ENCODE peak calls at places on chromosomes 12 and 14, in six cellular contexts. I is CD8-positive, alpha-beta T cell; F is ovary; V is left ventricle myocardium inferior; A is aorta; X is fibroblast of lung. J is an unnamed sample. For H3K4me1, the result is how much of the 10 kb centered on the place peaks cover.

GRCh38 chr12:51785906-51786305 is 62.6 kb downstream of the FIGNL2 start:
- DNase-seq in F (no peak), V (no peak), A (no peak), X (no peak), I (no peak), J (no peak)

GRCh38 chr12:10102322-10102721 is 3.5 kb upstream of the CLEC1A start:
- DNase-seq in A (no peak), F (no peak), X (no peak), I (no peak), V (no peak), J (no peak)

GRCh38 chr14:91893659-91894058 is 26.3 kb upstream of the TC2N start:
- DNase-seq in X (peak), A (no peak), V (no peak), I (no peak), F (no peak), J (no peak)

GRCh38 chr14:91374897-91375747 is 42.5 kb downstream of the CCDC88C start:
- DNase-seq in I (no peak), F (no peak), X (no peak), A (no peak), V (no peak), J (no peak)

GRCh38 chr12:2886768-2887450 is 3.8 kb upstream of the TULP3 start:
- DNase-seq in V (no peak), I (no peak), A (peak), F (no peak), X (no peak), J (no peak)

GRCh38 chr14:34029921-34030334 is 79.1 kb upstream of the EGLN3 start:
- DNase-seq in F (peak), X (peak), A (no peak), I (no peak), V (peak), J (peak)

GRCh38 chr12:3281588-3282150 is 204.5 kb downstream of the TSPAN9 start:
- DNase-seq in F (no peak), X (no peak), A (no peak), V (no peak), I (no peak), J (no peak)

GRCh38 chr14:72745991-72746980 is 147.6 kb downstream of the DPF3 start:
- DNase-seq in X (peak), F (no peak), A (no peak), I (no peak), V (no peak), J (peak)

GRCh38 chr14:92534863-92535654 is 21.5 kb downstream of the RIN3 start:
- DNase-seq in F (no peak), I (no peak), X (no peak), V (no peak), A (no peak), J (no peak)

GRCh38 chr14:63362305-63362914 is 43.7 kb upstream of the GPHB5 start:
- DNase-seq in F (no peak), A (no peak), X (no peak), I (no peak), V (no peak), J (no peak)

GRCh38 chr12:54416908-54417603 is 2.0 kb downstream of the ITGA5 start:
- DNase-seq in X (peak), V (no peak), F (peak), A (no peak), I (no peak), J (no peak)

GRCh38 chr12:56103066-56103711 is 1.2 kb upstream of the PA2G4 start:
- DNase-seq in V (no peak), F (no peak), X (no peak), I (no peak), A (no peak), J (no peak)

GRCh38 chr12:124744659-124745467 is 118.8 kb downstream of the SCARB1 start:
- DNase-seq in A (no peak), X (no peak), F (no peak), I (no peak), V (no peak), J (peak)

GRCh38 chr12:132649226-132649945 is 30.8 kb downstream of the P2RX2 start:
- DNase-seq in I (no peak), V (no peak), A (peak), X (no peak), F (no peak), J (no peak)

GRCh38 chr12:123995023-123995422 is 22.0 kb downstream of the ZNF664 start:
- DNase-seq in F (no peak), I (no peak), X (peak), V (no peak), A (no peak), J (no peak)

GRCh38 chr12:45930369-45930768 is 60.0 kb downstream of the SCAF11 start:
- DNase-seq in F (no peak), A (no peak), I (no peak), V (no peak), X (no peak), J (no peak)

GRCh38 chr12:84910549-84911241 is 1.9 kb downstream of the SLC6A15 start:
- DNase-seq in I (no peak), V (no peak), F (no peak), A (no peak), X (peak), J (no peak)

GRCh38 chr12:52277486-52278245 is 3.2 kb downstream of the KRT86 start:
- DNase-seq in I (no peak), X (peak), V (no peak), F (no peak), A (no peak), J (no peak)

GRCh38 chr12:116881325-116881866 is at the start of gene HRK:
- DNase-seq in X (no peak), F (no peak), V (no peak), I (no peak), A (no peak), J (no peak)

GRCh38 chr12:73180734-73181133 is 908.6 kb downstream of the TRHDE start:
- DNase-seq in V (no peak), F (no peak), A (no peak), I (no peak), X (no peak), J (no peak)

GRCh38 chr12:123160801-123161487 is 10.1 kb upstream of the PITPNM2 start:
- DNase-seq in A (no peak), X (peak), V (no peak), I (no peak), F (no peak), J (no peak)

GRCh38 chr12:94204647-94205247 is 56.4 kb downstream of the PLXNC1 start:
- DNase-seq in V (no peak), F (no peak), A (no peak), I (no peak), X (no peak), J (no peak)

GRCh38 chr12:114291389-114292075 is 114.4 kb downstream of the TBX5 start:
- DNase-seq in I (no peak), A (no peak), X (no peak), V (no peak), F (no peak), J (no peak)

GRCh38 chr12:69330475-69331473 is 17.4 kb upstream of the LYZ start:
- DNase-seq in I (peak), X (peak), A (peak), V (no peak), F (no peak), J (no peak)
- H3K4me3 ChIP-seq in I (peak), X (peak), A (peak), V (peak), F (peak), J (peak)

DNA sequence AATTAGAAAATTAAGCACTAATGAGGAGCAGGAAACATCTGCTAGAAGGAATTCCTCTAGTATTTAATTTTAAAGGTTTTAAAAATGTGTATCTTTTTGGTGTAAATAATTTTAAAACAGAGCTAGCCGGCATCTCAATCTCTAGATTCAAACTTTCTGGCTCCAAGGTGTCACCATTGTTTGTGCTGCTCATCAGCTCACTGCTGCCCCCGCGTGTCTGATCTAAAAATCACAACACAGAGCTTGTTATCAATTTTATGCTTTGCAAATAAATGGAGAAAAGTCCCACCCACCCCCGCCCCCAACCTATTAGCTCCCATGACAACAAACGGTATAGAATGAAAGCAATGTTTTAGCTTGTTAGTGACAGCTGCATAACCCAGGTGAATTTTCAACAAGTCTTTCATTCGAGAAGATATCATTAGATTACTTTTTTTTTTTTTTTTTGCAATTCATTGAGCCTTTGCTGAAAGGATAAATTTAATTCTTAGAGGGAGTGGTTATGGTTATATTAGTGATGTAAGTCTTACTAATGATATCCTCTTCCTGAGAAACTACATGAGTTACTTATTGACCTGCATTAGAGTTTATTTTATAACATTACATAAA is 11.3 kb upstream of the ABHD12B start:
- DNase-seq in A (peak), X (peak), F (peak), I (peak), V (peak), J (peak)
- H3K27ac ChIP-seq in A (no peak), X (peak), F (peak), I (peak), V (peak), J (peak)

GRCh38 chr12:95590775-95591174 is 39.5 kb upstream of the USP44 start:
- DNase-seq in V (no peak), I (no peak), X (no peak), A (no peak), F (no peak), J (no peak)
- H3K4me1 ChIP-seq in V (under half), I (under half), X (under half), A (under half), F (under half), J (under half)

DNA sequence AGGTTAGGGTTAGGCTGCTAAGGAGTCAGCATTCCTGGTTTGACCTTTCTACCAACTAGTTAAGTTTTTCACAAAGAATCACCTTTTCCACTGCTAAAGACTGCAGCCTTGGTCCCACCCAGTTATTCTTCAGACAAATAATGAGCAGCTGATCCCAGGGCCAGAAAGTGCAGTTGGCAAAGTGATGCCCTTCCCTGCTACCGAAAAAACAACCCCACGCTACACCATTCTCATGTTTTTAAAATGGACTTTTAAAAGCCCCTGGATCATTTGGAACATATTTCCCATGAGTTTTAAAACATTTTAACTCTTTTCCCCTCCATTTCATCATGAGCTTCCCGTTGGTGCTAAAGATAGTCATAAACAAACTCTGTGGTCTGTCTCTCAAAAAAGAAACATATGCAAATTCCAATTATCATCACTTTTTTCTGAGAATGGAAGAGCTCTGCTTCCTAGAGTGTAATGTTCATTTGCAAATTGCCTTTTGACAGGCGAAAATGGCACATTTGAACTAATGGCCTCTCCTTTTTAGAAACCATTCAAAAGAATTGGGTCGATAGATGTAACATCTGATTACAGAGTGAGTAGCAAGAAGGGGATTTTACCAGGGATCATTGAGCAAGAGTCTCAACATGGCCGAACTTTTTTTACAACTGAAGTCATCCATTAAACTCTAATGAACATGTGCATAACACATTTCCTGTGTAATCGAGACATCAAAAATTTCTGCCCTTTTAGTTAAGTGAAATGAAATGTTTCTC is 129.3 kb upstream of the RAP1B start:
- DNase-seq in I (no peak), F (no peak), X (no peak), V (no peak), A (no peak), J (no peak)
- H3K4me3 ChIP-seq in I (no peak), F (no peak), X (no peak), V (no peak), A (no peak), J (no peak)

GRCh38 chr12:79592865-79593264 is 97.9 kb downstream of the PAWR start:
- DNase-seq in A (no peak), F (no peak), X (no peak), I (no peak), V (no peak), J (no peak)

GRCh38 chr12:79590751-79591150 is 100.0 kb downstream of the PAWR start:
- DNase-seq in V (no peak), F (no peak), A (no peak), X (no peak), I (no peak), J (no peak)

GRCh38 chr12:79595273-79595672 is 95.5 kb downstream of the PAWR start:
- DNase-seq in X (no peak), A (no peak), F (no peak), V (no peak), I (no peak), J (no peak)

GRCh38 chr12:79587368-79587767 is 103.4 kb downstream of the PAWR start:
- DNase-seq in A (no peak), X (no peak), V (no peak), I (no peak), F (no peak), J (no peak)

GRCh38 chr12:79591988-79592387 is 98.8 kb downstream of the PAWR start:
- DNase-seq in X (no peak), F (no peak), I (no peak), A (no peak), V (no peak), J (no peak)
- H3K27ac ChIP-seq in X (no peak), F (no peak), I (no peak), A (no peak), V (no peak), J (no peak)

DNA sequence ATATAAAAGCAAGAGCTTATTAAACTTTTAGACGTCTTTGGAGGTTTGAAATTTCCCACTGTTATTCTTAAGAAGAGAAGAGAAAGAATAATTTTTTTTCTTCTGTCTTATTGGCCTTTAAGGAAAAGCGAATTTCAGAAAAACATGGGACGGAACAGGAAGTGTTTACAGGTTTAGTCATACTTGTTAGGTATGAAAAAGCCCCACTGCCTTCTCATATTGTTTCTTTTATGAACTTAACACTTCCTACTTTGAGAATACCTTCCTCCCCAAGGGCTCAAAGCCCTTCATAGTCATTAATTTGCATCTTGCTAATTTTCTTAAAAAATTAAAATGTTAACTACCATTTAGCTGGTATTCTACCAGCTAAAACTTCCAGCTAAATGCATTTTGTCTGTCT is 82.0 kb downstream of the ETV6 start:
- DNase-seq in F (no peak), I (no peak), V (no peak), X (no peak), A (no peak), J (no peak)
- H3K4me1 ChIP-seq in F (under half), I (under half), V (under half), X (under half), A (under half), J (under half)

GRCh38 chr14:102693006-102693755 is 84.1 kb upstream of the TRAF3 start:
- DNase-seq in V (no peak), X (no peak), A (no peak), I (no peak), F (no peak), J (no peak)

GRCh38 chr14:102694530-102695171 is 82.6 kb upstream of the TRAF3 start:
- DNase-seq in X (peak), V (no peak), A (no peak), F (peak), I (peak), J (no peak)

GRCh38 chr14:102695172-102695569 is 82.1 kb upstream of the TRAF3 start:
- DNase-seq in V (no peak), I (no peak), F (no peak), A (no peak), X (no peak), J (no peak)

GRCh38 chr14:102697125-102697900 is 79.9 kb upstream of the TRAF3 start:
- DNase-seq in I (no peak), F (no peak), A (no peak), V (no peak), X (no peak), J (no peak)

GRCh38 chr14:102696332-102696731 is 80.9 kb upstream of the TRAF3 start:
- DNase-seq in F (no peak), X (no peak), I (no peak), V (no peak), A (no peak), J (no peak)
- H3K4me3 ChIP-seq in F (no peak), X (no peak), I (no peak), V (no peak), A (no peak), J (no peak)

DNA sequence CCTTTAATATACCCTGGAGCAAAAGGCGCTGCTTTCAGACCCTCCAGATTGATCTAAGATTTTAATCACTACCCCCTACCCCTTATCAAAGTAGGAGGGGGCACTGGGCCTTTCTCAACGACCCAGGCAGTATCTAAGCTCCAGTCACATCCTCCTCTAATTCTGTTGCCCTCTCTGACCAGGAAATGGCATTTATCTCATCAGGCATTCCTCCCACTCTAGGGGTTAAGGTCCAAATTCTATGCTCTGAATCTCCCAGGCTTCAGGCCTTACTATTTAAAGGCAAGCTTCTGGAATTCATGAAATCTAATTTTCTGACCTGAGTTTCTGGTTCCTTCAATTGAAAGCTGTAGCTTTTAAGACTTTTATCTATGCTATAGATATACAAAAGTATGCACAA is 622.9 kb downstream of the RPS29 start:
- DNase-seq in X (no peak), A (no peak), V (no peak), I (no peak), F (no peak), J (no peak)
- H3K27ac ChIP-seq in X (no peak), A (no peak), V (no peak), I (no peak), F (no peak), J (no peak)

GRCh38 chr14:105271224-105271890 is 23.0 kb downstream of the BTBD6 start:
- DNase-seq in X (no peak), F (no peak), I (no peak), V (no peak), A (no peak), J (no peak)
- H3K4me1 ChIP-seq in X (under half), F (under half), I (under half), V (under half), A (under half), J (under half)

DNA sequence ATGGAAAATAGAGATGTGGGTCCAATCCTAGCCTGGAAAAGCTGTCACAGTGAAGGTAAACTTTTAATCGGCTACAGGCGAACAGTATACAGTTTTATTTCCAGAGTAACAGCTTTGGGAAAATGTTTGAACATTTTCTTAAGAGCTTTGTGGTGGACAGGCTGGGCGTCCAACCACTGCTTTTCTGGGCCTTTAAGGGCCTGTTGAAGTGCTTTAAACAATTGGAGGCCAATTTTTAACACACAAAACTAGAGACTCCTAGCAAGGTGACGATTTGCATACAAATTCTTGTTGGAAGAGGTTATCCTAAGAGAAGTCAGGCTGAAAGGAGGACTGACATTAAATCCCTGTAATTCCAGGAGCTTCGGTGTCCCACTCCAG is 27.0 kb downstream of the BCL11B start:
- DNase-seq in F (no peak), I (no peak), A (no peak), V (no peak), X (no peak), J (no peak)
- H3K4me3 ChIP-seq in F (no peak), I (peak), A (no peak), V (no peak), X (no peak), J (no peak)